ENCODE peak calls at places on chromosomes 13 and 19, in seven cellular contexts. S is body of pancreas, W is OCI-LY7, X is right atrium auricular region, M is pancreas, D is mucosa of descending colon, U is HL-60. P is an unnamed sample.

GRCh38 chr19:11142528-11143171 is 12.9 kb downstream of the SPC24 start:
- DNase-seq in S (peak; percentile 86), W (no peak), X (peak; percentile 95), M (peak; percentile 86), D (peak; percentile 78), U (no peak), P (peak; percentile 95)

GRCh38 chr19:45729774-45730388 is 815 bp downstream of the FBXO46 start:
- DNase-seq in S (peak; percentile 30), W (no peak), X (no peak), M (peak; percentile 30), D (no peak), U (no peak), P (no peak)

GRCh38 chr13:98984983-98985382 is 7.1 kb upstream of the DOCK9 start:
- DNase-seq in S (no peak), W (no peak), X (no peak), M (no peak), D (no peak), U (no peak), P (no peak)

GRCh38 chr13:76879211-76879875 is 6.9 kb downstream of the KCTD12 start:
- DNase-seq in S (peak; percentile 76), W (no peak), X (peak; percentile 91), M (no peak), D (peak; percentile 41), U (peak; percentile 97), P (peak; percentile 38)

GRCh38 chr13:43783820-43784219 is 3.0 kb downstream of the ENOX1 start:
- DNase-seq in S (peak; percentile 43), W (no peak), X (no peak), M (no peak), D (no peak), U (no peak), P (no peak)

GRCh38 chr13:79782541-79783216 is 301.7 kb downstream of the NDFIP2 start:
- DNase-seq in S (peak; percentile 71), W (no peak), X (peak; percentile 70), M (peak; percentile 38), D (peak; percentile 44), U (no peak), P (peak; percentile 46)

GRCh38 chr19:57363734-57364181 is 407 bp downstream of the TRAPPC2B start:
- DNase-seq in S (no peak), W (peak; percentile 17), X (no peak), M (no peak), D (no peak), U (no peak), P (no peak)

GRCh38 chr13:38381840-38382239 is 32.2 kb downstream of the UFM1 start:
- DNase-seq in S (no peak), W (no peak), X (no peak), M (peak; percentile 9), D (no peak), U (no peak), P (no peak)

DNA sequence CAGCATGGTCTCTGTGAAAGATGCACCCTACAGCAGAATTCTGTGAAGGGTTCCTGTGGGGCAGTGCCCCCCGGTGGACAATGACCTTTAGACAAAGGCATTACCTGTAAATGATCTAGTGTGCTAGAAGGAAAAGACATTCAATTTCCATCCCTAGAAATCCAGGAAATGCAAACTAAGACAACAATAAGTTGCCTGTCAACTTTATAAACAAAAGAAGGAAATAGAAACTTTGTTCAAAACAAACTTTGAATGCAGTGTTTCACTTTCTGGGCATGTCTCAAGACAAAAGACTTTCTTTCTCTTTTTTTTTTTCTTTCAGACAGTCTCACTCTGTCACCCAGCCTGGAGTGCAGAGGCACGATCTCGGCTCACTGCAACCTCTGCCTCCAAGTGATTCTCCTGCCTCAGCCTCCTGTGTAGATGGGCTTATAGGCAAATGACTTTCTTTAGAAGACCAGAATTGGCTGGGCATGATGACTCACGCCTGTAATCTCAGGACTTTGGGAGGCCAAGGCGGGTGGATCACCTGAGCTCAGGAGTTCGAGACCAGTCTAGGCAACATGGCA is 15.5 kb downstream of the TEX101 start:
- DNase-seq in S (no peak), W (no peak), X (no peak), M (no peak), D (no peak), U (no peak), P (no peak)
- TF ChIP-seq CTCF in S (no peak), W (peak; percentile 31), X (no peak), M (no peak), D (no peak), U (no peak), P (no peak)

GRCh38 chr19:38830039-38830733 is 1.4 kb downstream of the ECH1 start:
- DNase-seq in S (no peak), W (no peak), X (no peak), M (no peak), D (no peak), U (no peak), P (no peak)
- H3K4me3 ChIP-seq in S (no peak overlapping the region), W (peak overlapping the region; percentile 85), X (peak overlapping the region; percentile 72), M (no peak overlapping the region), D (no peak overlapping the region), U (no peak overlapping the region), P (no peak overlapping the region)

DNA sequence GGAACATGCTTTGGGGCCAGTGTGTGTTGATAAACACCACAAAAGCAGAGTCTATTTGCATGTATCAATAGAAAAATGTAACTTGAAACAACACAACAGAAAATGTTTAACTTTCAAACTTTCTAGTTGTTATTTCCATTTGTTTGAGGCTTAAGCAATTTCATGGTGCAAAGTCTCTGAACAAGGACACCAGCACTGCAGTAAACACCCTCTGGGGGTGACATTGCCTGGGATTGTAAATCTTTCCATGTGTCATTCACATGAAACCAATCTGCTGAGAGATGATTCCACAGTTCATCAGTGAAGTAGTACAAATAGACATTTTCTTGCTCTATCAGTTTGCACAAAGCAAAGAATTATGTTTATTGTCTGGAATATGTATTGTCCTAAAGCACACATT is 124.5 kb downstream of the ITGBL1 start:
- DNase-seq in S (no peak), W (no peak), X (no peak), M (no peak), D (no peak), U (no peak), P (no peak)
- TF ChIP-seq CTCF in S (no peak), W (no peak), X (no peak), M (no peak), D (no peak), U (no peak), P (no peak)

GRCh38 chr19:3048190-3048533 is 14.1 kb downstream of the TLE5 start:
- DNase-seq in S (no peak), W (no peak), X (no peak), M (no peak), D (no peak), U (no peak), P (no peak)
- H3K4me3 ChIP-seq in S (no peak overlapping the region), W (no peak overlapping the region), X (no peak overlapping the region), M (no peak overlapping the region), D (no peak overlapping the region), U (no peak overlapping the region), P (no peak overlapping the region)

GRCh38 chr13:49908637-49909036 is 27.5 kb downstream of the SPRYD7 start:
- DNase-seq in S (no peak), W (peak; percentile 23), X (no peak), M (no peak), D (no peak), U (no peak), P (no peak)
- TF ChIP-seq CTCF in S (no peak), W (peak; percentile 68), X (no peak), M (no peak), D (no peak), U (no peak), P (no peak)

GRCh38 chr13:103238441-103238840 is 172.2 kb upstream of the SLC10A2 start:
- DNase-seq in S (no peak), W (no peak), X (no peak), M (no peak), D (no peak), U (no peak), P (no peak)

GRCh38 chr13:103246581-103247200 is 180.5 kb upstream of the SLC10A2 start:
- DNase-seq in S (no peak), W (no peak), X (no peak), M (no peak), D (no peak), U (no peak), P (no peak)

DNA sequence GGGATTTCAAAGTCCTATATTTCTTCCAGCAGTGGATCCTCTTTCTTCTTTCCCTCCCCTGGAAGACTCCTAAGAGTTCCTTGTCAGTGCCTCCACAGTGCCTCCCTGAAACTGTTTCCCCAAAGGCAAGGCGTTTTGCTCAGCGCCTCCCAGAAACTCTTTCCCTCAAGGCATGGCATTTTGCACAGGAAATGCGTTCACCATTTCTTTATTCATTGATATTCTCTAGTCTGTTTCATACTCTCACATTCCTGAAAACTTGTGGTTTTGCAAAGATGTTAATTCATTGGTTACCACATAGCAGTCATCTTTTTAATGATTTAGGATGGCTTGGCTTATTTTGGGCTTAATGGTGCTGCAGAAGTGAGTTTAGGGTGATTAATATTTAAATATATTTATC is 177.3 kb upstream of the SLC10A2 start:
- DNase-seq in S (no peak), W (no peak), X (no peak), M (no peak), D (no peak), U (no peak), P (no peak)
- H3K4me3 ChIP-seq in S (no peak overlapping the region), W (no peak overlapping the region), X (no peak overlapping the region), M (no peak overlapping the region), D (no peak overlapping the region), U (no peak overlapping the region), P (no peak overlapping the region)